ENCODE peak calls at places on chromosome 15, in nine cellular contexts. S, X, V, W, R, N, E, H and C are unnamed samples.

GRCh38 chr15:90618330-90619136 is 88.8 kb downstream of the CRTC3 start:
- DNase-seq in H (no peak), E (no peak), X (no peak), S (no peak), N (no peak), R (no peak), W (peak; percentile 52), V (no peak), C (no peak)

GRCh38 chr15:33142708-33143107 is 51.8 kb downstream of the FMN1 start:
- DNase-seq in R (no peak), X (no peak), E (no peak), N (peak; percentile 55), S (no peak), V (no peak), W (no peak), H (no peak), C (no peak)

GRCh38 chr15:38053786-38054185 is 119.3 kb downstream of the TMCO5A start:
- DNase-seq in N (no peak), X (peak; percentile 50), H (no peak), V (no peak), R (no peak), E (no peak), S (no peak), W (no peak), C (no peak)

GRCh38 chr15:39115379-39116057 is 465.4 kb upstream of the THBS1 start:
- DNase-seq in H (no peak), X (peak; percentile 29), S (no peak), R (no peak), V (no peak), W (no peak), E (no peak), N (no peak), C (no peak)

GRCh38 chr15:73927476-73928240 is 1.4 kb downstream of the LOXL1 start:
- DNase-seq in E (peak; percentile 72), W (no peak), V (peak; percentile 82), X (peak; percentile 48), N (no peak), R (no peak), H (peak; percentile 84), S (peak; percentile 73), C (peak; percentile 85)

GRCh38 chr15:73924258-73924921 is 1.9 kb upstream of the LOXL1 start:
- DNase-seq in N (no peak), S (no peak), W (peak; percentile 76), R (no peak), X (peak; percentile 90), H (peak; percentile 28), V (no peak), E (peak; percentile 34), C (peak; percentile 37)

GRCh38 chr15:35874260-35874905 is 328.4 kb upstream of the DPH6 start:
- DNase-seq in X (peak; percentile 92), E (no peak), S (no peak), R (peak; percentile 49), W (peak; percentile 29), N (peak; percentile 84), H (no peak), V (no peak), C (no peak)

GRCh38 chr15:42805266-42805665 is 68.3 kb upstream of the CDAN1 start:
- DNase-seq in N (no peak), R (no peak), V (no peak), X (no peak), S (no peak), E (no peak), W (no peak), H (no peak), C (no peak)

GRCh38 chr15:60079210-60079609 is 75.1 kb downstream of the FOXB1 start:
- DNase-seq in X (peak; percentile 31), R (no peak), H (no peak), V (no peak), W (no peak), N (no peak), E (no peak), S (no peak), C (peak; percentile 19)
- TF ChIP-seq CTCF in X (peak; percentile 48), R (no peak), H (no peak), V (no peak), W (peak; percentile 18), N (peak; percentile 10), E (peak; percentile 39), S (peak; percentile 33), C (peak; percentile 27)

DNA sequence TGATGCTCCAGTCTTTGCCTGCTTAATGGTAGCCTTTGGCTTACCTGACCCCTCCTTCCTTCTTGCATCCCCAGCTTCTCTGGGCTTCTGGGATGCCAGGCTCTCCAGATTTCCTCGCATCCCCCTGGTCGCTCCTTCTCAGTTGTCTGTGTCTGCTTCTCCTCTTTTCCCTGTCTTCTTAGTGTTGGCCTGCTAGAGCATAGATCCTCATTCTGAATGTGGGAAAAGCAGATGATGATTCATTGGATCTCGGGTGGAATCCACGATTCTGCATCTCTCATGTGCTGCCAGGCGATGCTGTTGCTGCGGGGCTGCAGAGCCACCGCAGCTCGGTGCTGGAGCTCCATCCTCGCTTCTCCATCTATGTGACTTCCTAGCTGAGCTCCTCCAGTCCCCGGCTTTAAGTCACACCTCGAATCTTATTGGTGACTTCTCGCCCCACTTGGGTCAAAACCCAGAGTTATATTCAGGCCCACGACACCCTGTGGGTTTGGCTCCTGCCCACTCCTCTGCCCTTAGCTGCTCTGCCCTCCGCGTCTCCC is 47.4 kb downstream of the CGNL1 start:
- DNase-seq in H (no peak), S (no peak), N (no peak), W (no peak), V (no peak), R (no peak), X (no peak), E (no peak), C (no peak)
- TF ChIP-seq CTCF in H (no peak), S (no peak), N (no peak), W (no peak), V (no peak), R (no peak), X (no peak), E (no peak), C (no peak)

DNA sequence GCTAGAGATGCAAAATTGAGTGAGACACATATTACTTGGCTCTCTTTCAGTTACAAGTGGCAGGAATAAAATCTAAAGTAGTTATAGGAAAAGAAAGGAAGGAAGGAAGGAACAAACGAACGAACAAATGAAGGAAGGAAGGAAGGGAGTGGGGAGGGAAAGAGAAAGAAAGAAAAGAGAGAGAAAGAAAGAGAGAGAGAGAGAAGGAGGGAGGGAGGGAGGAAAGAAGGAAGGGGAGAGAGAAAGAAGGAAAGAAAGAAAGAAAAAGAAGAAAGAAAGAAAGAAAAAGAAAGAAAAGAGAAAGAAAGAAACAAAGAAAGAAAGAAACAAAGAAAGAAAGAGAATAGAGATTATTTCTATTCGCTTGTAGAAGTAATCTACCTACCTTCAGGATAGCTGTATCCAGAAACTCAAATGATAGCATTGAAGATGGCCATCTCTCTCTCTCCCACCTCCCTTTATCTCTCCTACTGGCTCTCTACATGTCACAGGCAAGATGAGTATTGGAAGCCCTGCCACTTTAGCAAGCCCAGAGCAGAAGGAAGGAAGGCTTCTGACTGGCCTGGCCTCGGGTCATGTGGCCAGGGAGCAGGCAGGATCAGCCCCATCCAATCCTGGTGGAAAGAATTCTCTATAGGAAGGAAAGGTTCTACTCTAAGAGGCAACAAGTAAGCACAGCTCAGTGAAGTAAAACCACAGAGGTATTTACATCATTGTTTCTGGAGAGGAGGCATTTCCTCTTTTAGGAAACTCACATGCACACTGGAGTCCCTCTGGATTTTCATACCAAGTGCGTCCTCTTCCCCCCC is 229.8 kb upstream of the TLE3 start:
- DNase-seq in H (no peak), E (no peak), V (no peak), N (peak; percentile 38), W (peak; percentile 48), X (peak; percentile 87), S (no peak), R (no peak), C (no peak)
- TF ChIP-seq CTCF in H (no peak), E (no peak), V (no peak), N (no peak), W (no peak), X (no peak), S (no peak), R (no peak), C (no peak)

GRCh38 chr15:55915221-55915620 is 78.2 kb downstream of the NEDD4 start:
- DNase-seq in S (no peak), X (peak; percentile 59), N (no peak), R (no peak), H (no peak), W (no peak), E (no peak), V (no peak), C (no peak)
- TF ChIP-seq CTCF in S (no peak), X (no peak), N (no peak), R (no peak), H (no peak), W (no peak), E (no peak), V (no peak), C (no peak)

GRCh38 chr15:82809308-82810060 is at the start of gene WHAMM:
- DNase-seq in V (peak; percentile 99), X (peak; percentile 99), R (peak; percentile 99), S (peak; percentile 95), N (peak; percentile 97), H (peak; percentile 97), E (peak; percentile 99), W (peak; percentile 95), C (peak; percentile 99)
- TF ChIP-seq CTCF in V (no peak), X (no peak), R (no peak), S (peak; percentile 28), N (no peak), H (no peak), E (no peak), W (no peak), C (no peak)

GRCh38 chr15:100336061-100336460 is 5.7 kb downstream of the ADAMTS17 start:
- DNase-seq in V (no peak), W (no peak), X (no peak), R (no peak), S (no peak), N (no peak), E (no peak), H (no peak), C (no peak)

GRCh38 chr15:100335335-100335999 is 6.3 kb downstream of the ADAMTS17 start:
- DNase-seq in H (no peak), R (peak; percentile 55), S (peak; percentile 85), E (no peak), N (no peak), X (no peak), W (no peak), V (no peak), C (peak; percentile 30)

GRCh38 chr15:100334456-100334855 is 7.3 kb downstream of the ADAMTS17 start:
- DNase-seq in N (no peak), H (no peak), E (no peak), V (no peak), W (no peak), S (no peak), R (no peak), X (no peak), C (no peak)

GRCh38 chr15:100334015-100334414 is 7.8 kb downstream of the ADAMTS17 start:
- DNase-seq in R (no peak), V (no peak), E (no peak), X (no peak), N (no peak), W (no peak), H (no peak), S (no peak), C (no peak)

GRCh38 chr15:100334905-100335304 is 6.9 kb downstream of the ADAMTS17 start:
- DNase-seq in R (no peak), E (no peak), H (no peak), X (no peak), N (no peak), S (peak; percentile 53), W (no peak), V (no peak), C (no peak)
- TF ChIP-seq CTCF in R (no peak), E (no peak), H (no peak), X (no peak), N (no peak), S (no peak), W (no peak), V (no peak), C (no peak)